ENCODE peak calls at places on chromosomes 6 and 20, in nine cellular contexts. F is prostate gland; O is effector CD8-positive, alpha-beta T cell; D is body of pancreas; E is activated CD4-positive, alpha-beta T cell treated with anti-CD3 and anti-CD28 coated beads, Interleukin-2, amount 50 U/mL, for 1 hour; C is HL-60; P is AG20443; U is endothelial cell of umbilical vein; I is thyroid gland. K is an unnamed sample.

GRCh38 chr6:17744019-17744756 is 37.5 kb upstream of the NUP153 start:
- DNase-seq in C (no peak), P (no peak), F (no peak), E (no peak), U (no peak), O (no peak), I (peak; percentile 12), D (no peak), K (no peak)

GRCh38 chr6:71197770-71198169 is 90.8 kb upstream of the OGFRL1 start:
- DNase-seq in D (no peak), P (peak; percentile 27), I (no peak), O (no peak), E (no peak), F (no peak), C (no peak), U (no peak), K (no peak)

GRCh38 chr20:52105045-52105572 is 86.5 kb downstream of the ZFP64 start:
- DNase-seq in P (peak; percentile 65), F (no peak), E (no peak), C (no peak), I (peak; percentile 17), D (peak; percentile 43), U (peak; percentile 56), O (no peak), K (no peak)

GRCh38 chr20:58102252-58102651 is 126.2 kb downstream of the ANKRD60 start:
- DNase-seq in D (no peak), C (no peak), U (no peak), P (peak; percentile 90), F (no peak), I (no peak), E (no peak), O (no peak), K (no peak)

GRCh38 chr6:32194825-32195651 is 2.6 kb upstream of the GPSM3 start:
- DNase-seq in E (no peak), U (peak; percentile 67), I (peak; percentile 35), C (no peak), D (peak; percentile 41), F (no peak), O (no peak), P (no peak), K (no peak)

GRCh38 chr6:79431469-79431868 is 105.8 kb downstream of the LCA5 start:
- DNase-seq in C (no peak), F (peak; percentile 17), U (no peak), E (no peak), P (no peak), O (no peak), D (no peak), I (peak; percentile 22), K (no peak)

GRCh38 chr6:107807186-107807585 is 16.9 kb downstream of the SCML4 start:
- DNase-seq in I (no peak), O (no peak), E (no peak), D (no peak), P (no peak), U (no peak), C (no peak), F (no peak), K (no peak)

GRCh38 chr20:61163027-61163426 is 89.0 kb upstream of the CDH4 start:
- DNase-seq in D (no peak), C (no peak), E (no peak), F (no peak), U (no peak), I (no peak), O (no peak), P (no peak), K (no peak)

GRCh38 chr6:21504790-21505189 is 88.8 kb upstream of the SOX4 start:
- DNase-seq in E (no peak), C (no peak), O (no peak), D (no peak), U (no peak), I (peak; percentile 77), F (no peak), P (no peak), K (no peak)

GRCh38 chr6:100466410-100467143 is 1.9 kb upstream of the SIM1 start:
- DNase-seq in I (no peak), U (no peak), P (no peak), C (no peak), D (no peak), E (no peak), O (no peak), F (no peak), K (no peak)

GRCh38 chr20:24747015-24747712 is 201.9 kb upstream of the CST7 start:
- DNase-seq in C (no peak), P (no peak), U (no peak), O (no peak), F (no peak), E (no peak), I (no peak), D (no peak), K (no peak)

GRCh38 chr6:81613606-81614005 is 138.9 kb downstream of the TENT5A start:
- DNase-seq in U (peak; percentile 62), C (peak; percentile 1), O (no peak), D (no peak), P (peak; percentile 27), F (no peak), I (no peak), E (no peak), K (no peak)

GRCh38 chr6:118893095-118893881 is 664 bp upstream of the ASF1A start:
- DNase-seq in P (peak; percentile 34), U (peak; percentile 87), D (peak; percentile 60), F (peak; percentile 21), E (peak; percentile 44), O (no peak), C (peak; percentile 51), I (peak; percentile 46), K (peak; percentile 32)

GRCh38 chr6:125611573-125612399 is 137.6 kb upstream of the HEY2 start:
- DNase-seq in F (no peak), P (peak; percentile 24), U (peak; percentile 96), O (no peak), D (peak; percentile 60), C (no peak), E (no peak), I (peak; percentile 69), K (no peak)

GRCh38 chr6:50807035-50807434 is 11.6 kb upstream of the TFAP2B start:
- DNase-seq in P (no peak), I (no peak), C (no peak), F (no peak), U (no peak), D (no peak), E (no peak), O (no peak), K (no peak)

GRCh38 chr6:52976591-52977035 is 18.5 kb downstream of the GSTA4 start:
- DNase-seq in E (no peak), U (no peak), C (no peak), D (peak; percentile 10), P (no peak), O (no peak), F (no peak), I (no peak), K (no peak)

K was measured in T-helper 17 cell.